ENCODE peak calls at places on chromosomes 5 and 9, in six cellular contexts. W is H9, B is endodermal cell, T is Panc1, R is adrenal gland, O is stomach. I is an unnamed sample. For H3K4me1, the result is how much of the 10 kb centered on the place peaks cover.

GRCh38 chr5:172793577-172794488 is 22.8 kb upstream of the DUSP1 start:
- DNase-seq in W (no peak), B (peak), R (peak), T (no peak), O (no peak), I (peak)

GRCh38 chr5:97131139-97131710 is 11.2 kb downstream of the LIX1 start:
- DNase-seq in W (no peak), O (no peak), B (no peak), R (no peak), T (no peak), I (no peak)

GRCh38 chr5:93724791-93725190 is 16.6 kb downstream of the POU5F2 start:
- DNase-seq in O (no peak), W (no peak), R (no peak), T (no peak), B (no peak), I (no peak)

GRCh38 chr9:110775724-110776123 is 107.1 kb downstream of the MUSK start:
- DNase-seq in O (no peak), B (no peak), R (no peak), T (no peak), W (no peak), I (no peak)

GRCh38 chr5:139795074-139796001 is at the start of gene PSD2:
- DNase-seq in R (peak), T (no peak), W (peak), B (peak), O (peak), I (peak)

GRCh38 chr9:37575921-37576721 is at the start of gene FBXO10:
- DNase-seq in R (peak), O (peak), W (peak), T (no peak), B (peak), I (peak)

GRCh38 chr5:32551194-32551593 is 34.2 kb upstream of the SUB1 start:
- DNase-seq in O (no peak), W (no peak), R (no peak), B (no peak), T (no peak), I (no peak)

GRCh38 chr5:157324237-157324636 is 58.3 kb downstream of the CYFIP2 start:
- DNase-seq in W (peak), T (no peak), B (peak), R (no peak), O (no peak), I (no peak)

GRCh38 chr9:121650220-121651013 is 1.0 kb upstream of the DAB2IP start:
- DNase-seq in B (peak), R (peak), O (peak), W (peak), T (no peak), I (peak)

GRCh38 chr5:171649002-171649401 is 136.6 kb upstream of the SMIM23 start:
- DNase-seq in R (no peak), O (no peak), T (no peak), W (no peak), B (no peak), I (no peak)

GRCh38 chr5:14595189-14595588 is 13.6 kb downstream of the OTULINL start:
- DNase-seq in O (no peak), B (no peak), W (no peak), T (no peak), R (no peak), I (no peak)

GRCh38 chr5:127029513-127030258 is 672 bp downstream of the MARCHF3 start:
- DNase-seq in W (peak), T (no peak), R (peak), B (peak), O (peak), I (peak)

GRCh38 chr5:140147460-140147859 is 21.7 kb downstream of the IGIP start:
- DNase-seq in B (peak), O (no peak), T (no peak), W (no peak), R (no peak), I (no peak)

GRCh38 chr9:5186416-5187169 is 1.2 kb upstream of the INSL6 start:
- DNase-seq in O (peak), W (peak), B (peak), T (no peak), R (peak), I (no peak)

GRCh38 chr5:113282470-113282869 is 152.3 kb downstream of the TSSK1B start:
- DNase-seq in R (no peak), W (no peak), B (no peak), O (no peak), T (no peak), I (no peak)

GRCh38 chr5:89769975-89770374 is 639.6 kb downstream of the CETN3 start:
- DNase-seq in O (no peak), T (no peak), W (no peak), B (no peak), R (no peak), I (no peak)

GRCh38 chr5:54881286-54882005 is 103.9 kb downstream of the ESM1 start:
- DNase-seq in B (no peak), W (no peak), T (no peak), O (no peak), R (no peak), I (no peak)

GRCh38 chr5:89301572-89302025 is 418.6 kb upstream of the MEF2C start:
- DNase-seq in B (no peak), T (no peak), R (no peak), O (no peak), W (no peak), I (no peak)

GRCh38 chr5:178287091-178287790 is 54.6 kb upstream of the PHYKPL start:
- DNase-seq in R (no peak), W (no peak), B (no peak), O (no peak), T (no peak), I (no peak)

GRCh38 chr9:132301521-132301920 is 53.3 kb downstream of the SETX start:
- DNase-seq in T (no peak), B (no peak), W (no peak), O (no peak), R (no peak), I (no peak)

GRCh38 chr9:12469084-12469483 is 224.1 kb upstream of the TYRP1 start:
- DNase-seq in W (no peak), O (no peak), R (no peak), T (no peak), B (no peak), I (no peak)

GRCh38 chr5:20129491-20129890 is 141.5 kb upstream of the CDH18 start:
- DNase-seq in B (no peak), R (no peak), W (no peak), O (no peak), T (no peak), I (no peak)
- H3K4me1 ChIP-seq in B (under half), R (under half), W (under half), O (under half), T (under half), I (under half)

GRCh38 chr5:176822041-176822425 is 11.7 kb downstream of the UNC5A start:
- DNase-seq in T (no peak), R (no peak), O (no peak), W (no peak), B (no peak), I (no peak)
- H3K27ac ChIP-seq in T (no peak), R (no peak), O (no peak), W (no peak), B (no peak), I (no peak)

GRCh38 chr5:149706158-149706557 is 24.0 kb upstream of the PPARGC1B start:
- DNase-seq in W (no peak), B (no peak), O (no peak), R (no peak), T (no peak), I (no peak)
- TF ChIP-seq CTCF in W (no peak), B (no peak), O (no peak), R (no peak), T (no peak), I (no peak)

GRCh38 chr9:124296800-124297552 is 39.2 kb downstream of the NEK6 start:
- DNase-seq in B (no peak), T (no peak), W (no peak), O (no peak), R (no peak), I (no peak)

GRCh38 chr9:124298646-124299235 is 41.0 kb downstream of the NEK6 start:
- DNase-seq in W (no peak), O (no peak), T (no peak), B (no peak), R (no peak), I (no peak)

GRCh38 chr9:124296094-124296493 is 38.3 kb downstream of the NEK6 start:
- DNase-seq in W (no peak), O (no peak), T (no peak), B (no peak), R (no peak), I (no peak)

GRCh38 chr9:124297915-124298645 is 40.3 kb downstream of the NEK6 start:
- DNase-seq in W (no peak), T (no peak), R (no peak), B (no peak), O (no peak), I (no peak)

DNA sequence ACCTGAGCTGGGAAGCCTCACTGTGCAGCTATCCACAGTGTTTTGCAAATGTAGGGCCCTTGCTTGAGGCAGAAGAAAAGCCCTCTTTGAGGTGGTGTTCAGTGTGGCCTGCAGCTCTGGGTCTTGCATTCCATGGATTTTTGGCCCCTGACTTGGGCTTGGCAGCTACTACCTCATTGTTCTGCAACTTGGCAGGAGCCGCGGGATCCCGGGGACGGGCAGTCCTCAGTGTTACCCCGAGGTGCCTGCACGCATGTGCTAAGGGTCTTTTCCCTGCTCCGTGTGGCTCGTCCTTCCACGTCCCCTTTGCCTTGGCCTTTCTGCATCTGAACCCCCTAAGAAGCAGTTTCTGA is 39.8 kb downstream of the NEK6 start:
- DNase-seq in W (peak), R (peak), T (peak), B (peak), O (peak), I (peak)
- H3K4me1 ChIP-seq in W (under half), R (under half), T (half or more), B (under half), O (half or more), I (under half)

GRCh38 chr9:72982161-72982799 is 29.4 kb upstream of the ALDH1A1 start:
- DNase-seq in T (no peak), O (no peak), B (no peak), R (no peak), W (no peak), I (no peak)

GRCh38 chr9:72981433-72981832 is 28.6 kb upstream of the ALDH1A1 start:
- DNase-seq in B (no peak), O (no peak), W (no peak), T (no peak), R (no peak), I (no peak)

GRCh38 chr9:72983512-72984021 is 30.7 kb upstream of the ALDH1A1 start:
- DNase-seq in O (no peak), B (no peak), W (no peak), T (no peak), R (no peak), I (no peak)

GRCh38 chr9:72984150-72984947 is 31.5 kb upstream of the ALDH1A1 start:
- DNase-seq in T (no peak), O (no peak), B (no peak), W (no peak), R (no peak), I (no peak)

DNA sequence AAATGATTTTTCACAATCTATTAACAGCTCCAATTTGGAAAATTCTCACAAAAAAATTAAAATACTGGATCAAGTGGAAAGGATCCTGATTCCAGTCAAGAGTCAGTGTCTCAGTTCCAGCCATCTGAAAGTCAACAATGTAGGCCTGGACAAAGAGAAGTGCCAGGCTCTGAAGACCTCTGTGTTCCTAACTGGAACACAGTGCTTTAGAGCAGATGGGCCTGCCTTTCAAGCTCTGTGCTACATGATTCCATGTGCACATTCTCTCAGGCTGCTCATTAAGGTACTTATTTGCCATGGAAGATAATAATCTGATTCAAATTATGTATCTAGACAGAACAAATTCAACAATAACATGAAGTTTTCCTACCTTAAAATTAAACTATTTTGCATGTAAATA is 30.2 kb upstream of the ALDH1A1 start:
- DNase-seq in W (no peak), R (no peak), T (no peak), B (no peak), O (peak), I (no peak)
- H3K27ac ChIP-seq in W (no peak), R (no peak), T (no peak), B (no peak), O (peak), I (no peak)

DNA sequence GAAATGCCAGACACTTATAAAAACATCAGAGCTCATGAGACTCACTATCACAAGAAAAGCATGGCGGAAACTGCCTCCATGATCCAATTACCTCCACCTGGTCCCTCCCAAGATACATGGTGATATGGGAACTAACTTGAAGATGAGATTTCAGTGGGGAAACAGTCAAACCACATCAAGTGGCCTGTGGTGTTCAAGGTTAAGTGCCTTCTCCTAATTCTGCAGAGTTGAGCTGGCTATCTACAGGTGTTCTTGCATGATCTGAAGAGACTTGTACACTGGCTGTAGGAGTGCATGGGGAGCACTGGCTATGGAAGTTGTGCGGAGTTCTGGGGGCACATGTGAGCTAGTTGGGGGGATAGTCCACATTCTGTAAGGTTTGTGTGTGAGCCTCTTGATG is 34.0 kb upstream of the CKS2 start:
- DNase-seq in B (no peak), T (no peak), R (no peak), W (no peak), O (no peak), I (no peak)
- TF ChIP-seq CTCF in B (no peak), T (no peak), R (no peak), W (no peak), O (no peak), I (no peak)

DNA sequence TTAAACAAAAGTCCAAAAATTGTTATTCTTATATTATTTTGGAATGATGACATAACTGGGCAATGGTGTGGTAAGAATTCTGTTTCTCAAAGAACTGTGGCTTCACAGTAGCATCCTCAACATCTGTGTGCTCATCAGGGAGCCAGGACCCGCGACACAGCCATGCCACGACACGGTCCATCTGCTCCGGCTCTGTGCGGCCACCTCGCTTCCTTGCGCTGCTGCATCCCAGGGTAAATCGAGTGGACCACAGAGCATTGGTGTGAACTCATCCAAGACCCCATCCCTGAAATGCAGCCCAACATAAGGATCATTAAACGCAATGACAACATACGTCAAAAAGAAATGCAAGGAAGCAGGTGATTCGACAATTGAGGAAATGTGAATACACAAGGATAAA is 15.3 kb downstream of the WHRN start:
- DNase-seq in T (no peak), O (no peak), W (no peak), B (no peak), R (no peak), I (no peak)
- H3K4me1 ChIP-seq in T (under half), O (under half), W (under half), B (under half), R (half or more), I (under half)